ENCODE peak calls at places on chromosome 15, in eight cellular contexts. V, L, U, Q, B, Y, H and N are unnamed samples.

GRCh38 chr15:36601497-36601932 is 22.1 kb downstream of the CDIN1 start:
- DNase-seq in Q (no peak), V (no peak), Y (no peak), L (no peak), H (peak; percentile 54), U (no peak), B (no peak), N (no peak)

GRCh38 chr15:23035964-23036566 is 3.3 kb downstream of the TUBGCP5 start:
- DNase-seq in H (peak; percentile 68), B (peak; percentile 26), U (peak; percentile 28), Y (peak; percentile 81), Q (no peak), V (peak; percentile 86), L (peak; percentile 13), N (no peak)

GRCh38 chr15:68989876-68990754 is 24.4 kb upstream of the NOX5 start:
- DNase-seq in L (no peak), Y (peak; percentile 52), B (no peak), H (peak; percentile 46), V (no peak), U (no peak), Q (no peak), N (no peak)

GRCh38 chr15:85329561-85330421 is 50.6 kb upstream of the AKAP13 start:
- DNase-seq in L (no peak), B (no peak), V (no peak), U (peak; percentile 60), H (no peak), Q (no peak), Y (no peak), N (no peak)

GRCh38 chr15:28919679-28920655 is 34.2 kb downstream of the APBA2 start:
- DNase-seq in B (no peak), L (no peak), Q (peak; percentile 50), H (no peak), Y (no peak), V (no peak), U (no peak), N (no peak)

GRCh38 chr15:49045691-49046112 is 544 bp downstream of the SECISBP2L start:
- DNase-seq in L (no peak), B (no peak), Y (no peak), U (no peak), V (no peak), Q (no peak), H (peak; percentile 64), N (no peak)

GRCh38 chr15:98952381-98952803 is 55.2 kb downstream of the PGPEP1L start:
- DNase-seq in H (no peak), V (no peak), Y (no peak), U (no peak), L (no peak), Q (no peak), B (no peak), N (no peak)

GRCh38 chr15:32641517-32642059 is at the start of gene SCG5:
- DNase-seq in Y (no peak), B (peak; percentile 86), U (peak; percentile 20), V (peak; percentile 85), H (peak; percentile 61), L (no peak), Q (peak; percentile 73), N (no peak)

GRCh38 chr15:49742381-49742780 is 121.5 kb downstream of the DTWD1 start:
- DNase-seq in Y (no peak), L (no peak), Q (no peak), H (no peak), U (no peak), B (no peak), V (no peak), N (peak; percentile 64)

GRCh38 chr15:40906101-40906946 is 12.1 kb downstream of the VPS18 start:
- DNase-seq in Y (peak; percentile 96), Q (peak; percentile 95), B (peak; percentile 85), V (peak; percentile 98), U (peak; percentile 78), H (peak; percentile 88), L (peak; percentile 41), N (peak; percentile 88)

GRCh38 chr15:73983211-73983727 is 8.8 kb downstream of the STOML1 start:
- DNase-seq in Y (peak; percentile 91), B (no peak), Q (peak; percentile 77), U (peak; percentile 70), V (no peak), L (no peak), H (no peak), N (no peak)

GRCh38 chr15:85649372-85649771 is 145.4 kb downstream of the KLHL25 start:
- DNase-seq in Y (no peak), B (no peak), Q (no peak), V (no peak), H (peak; percentile 13), U (peak; percentile 40), L (peak; percentile 25), N (no peak)

GRCh38 chr15:31236184-31237041 is 90.2 kb upstream of the KLF13 start:
- DNase-seq in L (no peak), Q (peak; percentile 73), B (peak; percentile 97), V (no peak), Y (peak; percentile 93), U (peak; percentile 89), H (peak; percentile 18), N (no peak)

GRCh38 chr15:63501256-63502089 is 2.9 kb upstream of the USP3 start:
- DNase-seq in Y (peak; percentile 97), L (no peak), Q (peak; percentile 90), V (no peak), H (peak; percentile 37), B (no peak), U (peak; percentile 93), N (peak; percentile 87)

GRCh38 chr15:38316311-38316710 is 63.7 kb downstream of the SPRED1 start:
- DNase-seq in Y (no peak), Q (no peak), B (no peak), L (no peak), U (no peak), V (no peak), H (no peak), N (no peak)

GRCh38 chr15:75347222-75348033 is 589 bp downstream of the NEIL1 start:
- DNase-seq in L (no peak), V (peak; percentile 87), B (peak; percentile 15), H (peak; percentile 74), U (no peak), Q (peak; percentile 87), Y (peak; percentile 94), N (peak; percentile 82)

GRCh38 chr15:40323953-40324937 is 753 bp downstream of the INAFM2 start:
- DNase-seq in V (peak; percentile 71), U (no peak), L (no peak), Y (no peak), B (no peak), Q (peak; percentile 79), H (no peak), N (no peak)

GRCh38 chr15:59115047-59115446 is 10.1 kb downstream of the CCNB2 start:
- DNase-seq in L (no peak), B (no peak), V (no peak), U (no peak), H (no peak), Q (no peak), Y (no peak), N (no peak)

GRCh38 chr15:70853855-70854668 is at the start of gene LARP6:
- DNase-seq in B (peak; percentile 27), U (no peak), H (peak; percentile 88), Q (no peak), V (peak; percentile 85), L (no peak), Y (peak; percentile 91), N (no peak)

GRCh38 chr15:48796930-48797329 is 13.9 kb downstream of the CEP152 start:
- DNase-seq in Y (no peak), Q (no peak), U (no peak), B (no peak), L (no peak), H (no peak), V (no peak), N (no peak)

GRCh38 chr15:77144492-77145070 is 73.7 kb upstream of the TSPAN3 start:
- DNase-seq in V (no peak), U (peak; percentile 94), L (no peak), Y (no peak), H (no peak), B (no peak), Q (no peak), N (no peak)

GRCh38 chr15:75235760-75236729 is 22.1 kb upstream of the GOLGA6C start:
- DNase-seq in L (no peak), U (no peak), B (no peak), Q (peak; percentile 40), H (no peak), Y (peak; percentile 65), V (no peak), N (no peak)

GRCh38 chr15:73021139-73021621 is 31.1 kb upstream of the NEO1 start:
- DNase-seq in Q (no peak), L (no peak), H (peak; percentile 46), B (no peak), U (no peak), Y (no peak), V (peak; percentile 57), N (no peak)

GRCh38 chr15:29774900-29775299 is 47.4 kb downstream of the TJP1 start:
- DNase-seq in U (peak; percentile 84), B (no peak), H (no peak), Q (no peak), V (no peak), L (no peak), Y (no peak), N (no peak)

GRCh38 chr15:31276596-31277298 is 49.9 kb upstream of the KLF13 start:
- DNase-seq in U (no peak), Q (no peak), Y (peak; percentile 64), V (peak; percentile 28), L (no peak), B (peak; percentile 58), H (no peak), N (peak; percentile 45)

GRCh38 chr15:100772478-100773378 is 106.9 kb upstream of the ALDH1A3 start:
- DNase-seq in B (no peak), V (peak; percentile 46), U (peak; percentile 21), Q (no peak), H (no peak), L (no peak), Y (peak; percentile 48), N (no peak)

GRCh38 chr15:78316211-78317077 is 17.0 kb upstream of the SKIC8 start:
- DNase-seq in V (peak; percentile 62), L (no peak), Q (no peak), B (peak; percentile 10), Y (peak; percentile 74), H (no peak), U (no peak), N (no peak)

GRCh38 chr15:40093224-40093842 is 15.3 kb downstream of the BMF start:
- DNase-seq in V (no peak), U (no peak), Y (peak; percentile 90), B (peak; percentile 25), Q (peak; percentile 58), L (no peak), H (no peak), N (no peak)

GRCh38 chr15:58357529-58358476 is 74.0 kb upstream of the LIPC start:
- DNase-seq in H (no peak), B (no peak), V (no peak), U (no peak), L (no peak), Y (no peak), Q (no peak), N (no peak)

GRCh38 chr15:78065284-78065872 is 12.1 kb downstream of the TBC1D2B start:
- DNase-seq in L (no peak), H (no peak), V (no peak), B (no peak), Q (peak; percentile 78), U (peak; percentile 94), Y (peak; percentile 95), N (peak; percentile 92)